ENCODE peak calls at places on chromosomes 11 and 22, in six cellular contexts. One of them, this sample, is unnamed.

GRCh38 chr11:112718483-112718882 is 242.7 kb upstream of the NCAM1 start:
- DNase-seq in HCT116: no peak
- DNase-seq in osteocyte: no peak
- DNase-seq in right atrium auricular region: no peak
- DNase-seq in pancreas: no peak
- DNase-seq in lower leg skin: no peak
- DNase-seq in this sample: no peak

GRCh38 chr22:48941903-48942625 is 885.6 kb downstream of the BRD1 start:
- DNase-seq in osteocyte: peak
- DNase-seq in lower leg skin: peak
- DNase-seq in HCT116: no peak
- DNase-seq in right atrium auricular region: peak
- DNase-seq in pancreas: no peak
- DNase-seq in this sample: no peak

GRCh38 chr11:19970944-19971343 is 189.3 kb downstream of the DBX1 start:
- DNase-seq in HCT116: no peak
- DNase-seq in pancreas: no peak
- DNase-seq in right atrium auricular region: no peak
- DNase-seq in osteocyte: no peak
- DNase-seq in lower leg skin: no peak
- DNase-seq in this sample: no peak

GRCh38 chr11:60739114-60739513 is 14.6 kb downstream of the MS4A18 start:
- DNase-seq in osteocyte: no peak
- DNase-seq in lower leg skin: no peak
- DNase-seq in right atrium auricular region: no peak
- DNase-seq in pancreas: no peak
- DNase-seq in HCT116: no peak
- DNase-seq in this sample: no peak

GRCh38 chr22:46576556-46577351 is 39.3 kb upstream of the CELSR1 start:
- DNase-seq in lower leg skin: no peak
- DNase-seq in right atrium auricular region: no peak
- DNase-seq in osteocyte: no peak
- DNase-seq in HCT116: no peak
- DNase-seq in pancreas: peak
- DNase-seq in this sample: no peak

GRCh38 chr11:130744804-130745203 is 171.5 kb downstream of the SNX19 start:
- DNase-seq in osteocyte: no peak
- DNase-seq in lower leg skin: no peak
- DNase-seq in right atrium auricular region: no peak
- DNase-seq in pancreas: no peak
- DNase-seq in HCT116: no peak
- DNase-seq in this sample: no peak

GRCh38 chr11:111285205-111286079 is 12.9 kb upstream of the POU2AF3 start:
- DNase-seq in HCT116: no peak
- DNase-seq in pancreas: no peak
- DNase-seq in lower leg skin: no peak
- DNase-seq in osteocyte: no peak
- DNase-seq in right atrium auricular region: no peak
- DNase-seq in this sample: no peak

GRCh38 chr11:94776351-94777321 is 8.5 kb downstream of the AMOTL1 start:
- DNase-seq in osteocyte: no peak
- DNase-seq in lower leg skin: peak
- DNase-seq in right atrium auricular region: no peak
- DNase-seq in pancreas: peak
- DNase-seq in HCT116: no peak
- DNase-seq in this sample: no peak

GRCh38 chr22:37880668-37881440 is 25.2 kb upstream of the MICALL1 start:
- DNase-seq in lower leg skin: no peak
- DNase-seq in HCT116: no peak
- DNase-seq in osteocyte: no peak
- DNase-seq in pancreas: no peak
- DNase-seq in right atrium auricular region: no peak
- DNase-seq in this sample: no peak

GRCh38 chr11:11661356-11662040 is 39.7 kb upstream of the GALNT18 start:
- DNase-seq in lower leg skin: no peak
- DNase-seq in osteocyte: no peak
- DNase-seq in HCT116: no peak
- DNase-seq in pancreas: no peak
- DNase-seq in right atrium auricular region: no peak
- DNase-seq in this sample: no peak

GRCh38 chr11:87030458-87031054 is 7.2 kb upstream of the TMEM135 start:
- DNase-seq in HCT116: no peak
- DNase-seq in lower leg skin: no peak
- DNase-seq in osteocyte: no peak
- DNase-seq in right atrium auricular region: no peak
- DNase-seq in pancreas: no peak
- DNase-seq in this sample: no peak

GRCh38 chr11:77592727-77593126 is 3.0 kb downstream of the AQP11 start:
- DNase-seq in osteocyte: no peak
- DNase-seq in HCT116: no peak
- DNase-seq in right atrium auricular region: no peak
- DNase-seq in lower leg skin: no peak
- DNase-seq in pancreas: no peak
- DNase-seq in this sample: no peak

GRCh38 chr22:28141614-28142013 is 222.6 kb upstream of the PITPNB start:
- DNase-seq in HCT116: no peak
- DNase-seq in right atrium auricular region: no peak
- DNase-seq in osteocyte: no peak
- DNase-seq in lower leg skin: no peak
- DNase-seq in pancreas: no peak
- DNase-seq in this sample: no peak

GRCh38 chr11:61061081-61061826 is 41.0 kb upstream of the CD5 start:
- DNase-seq in pancreas: no peak
- DNase-seq in lower leg skin: peak
- DNase-seq in osteocyte: no peak
- DNase-seq in right atrium auricular region: no peak
- DNase-seq in HCT116: peak
- DNase-seq in this sample: no peak

GRCh38 chr22:24247564-24248344 is 2.9 kb upstream of the GGT5 start:
- DNase-seq in pancreas: peak
- DNase-seq in HCT116: peak
- DNase-seq in osteocyte: peak
- DNase-seq in lower leg skin: peak
- DNase-seq in right atrium auricular region: peak
- DNase-seq in this sample: peak

GRCh38 chr11:115919341-115920086 is 415.3 kb upstream of the CADM1 start:
- DNase-seq in lower leg skin: no peak
- DNase-seq in right atrium auricular region: no peak
- DNase-seq in HCT116: no peak
- DNase-seq in osteocyte: no peak
- DNase-seq in pancreas: no peak
- DNase-seq in this sample: no peak

GRCh38 chr22:33274214-33274828 is 216.1 kb upstream of the SYN3 start:
- DNase-seq in lower leg skin: no peak
- DNase-seq in pancreas: no peak
- DNase-seq in osteocyte: no peak
- DNase-seq in HCT116: no peak
- DNase-seq in right atrium auricular region: no peak
- DNase-seq in this sample: no peak

GRCh38 chr22:19761500-19762314 is 1.1 kb downstream of the TBX1 start:
- DNase-seq in pancreas: no peak
- DNase-seq in HCT116: no peak
- DNase-seq in lower leg skin: no peak
- DNase-seq in osteocyte: no peak
- DNase-seq in right atrium auricular region: no peak
- DNase-seq in this sample: no peak

GRCh38 chr11:1876361-1877063 is 15.2 kb downstream of the PRR33 start:
- DNase-seq in lower leg skin: peak
- DNase-seq in pancreas: peak
- DNase-seq in right atrium auricular region: no peak
- DNase-seq in HCT116: no peak
- DNase-seq in osteocyte: no peak
- DNase-seq in this sample: no peak

GRCh38 chr11:93842461-93842860 is 8.0 kb downstream of the VSTM5 start:
- DNase-seq in lower leg skin: no peak
- DNase-seq in right atrium auricular region: no peak
- DNase-seq in pancreas: no peak
- DNase-seq in osteocyte: no peak
- DNase-seq in HCT116: peak
- DNase-seq in this sample: no peak

GRCh38 chr11:82848829-82849228 is 51.4 kb downstream of the PRCP start:
- DNase-seq in pancreas: no peak
- DNase-seq in osteocyte: no peak
- DNase-seq in HCT116: no peak
- DNase-seq in right atrium auricular region: no peak
- DNase-seq in lower leg skin: no peak
- DNase-seq in this sample: no peak

GRCh38 chr11:122267602-122268001 is 151.6 kb upstream of the BLID start:
- DNase-seq in HCT116: no peak
- DNase-seq in right atrium auricular region: no peak
- DNase-seq in lower leg skin: no peak
- DNase-seq in osteocyte: no peak
- DNase-seq in pancreas: no peak
- DNase-seq in this sample: no peak

GRCh38 chr22:41178425-41178975 is 26.6 kb upstream of the L3MBTL2 start:
- DNase-seq in lower leg skin: peak
- DNase-seq in pancreas: no peak
- DNase-seq in right atrium auricular region: no peak
- DNase-seq in osteocyte: peak
- DNase-seq in HCT116: no peak
- DNase-seq in this sample: no peak

GRCh38 chr11:86869966-86870570 is 69.7 kb downstream of the PRSS23 start:
- DNase-seq in HCT116: peak
- DNase-seq in right atrium auricular region: peak
- DNase-seq in pancreas: peak
- DNase-seq in lower leg skin: peak
- DNase-seq in osteocyte: no peak
- DNase-seq in this sample: peak

GRCh38 chr11:78633516-78634310 is 59.0 kb upstream of the NARS2 start:
- DNase-seq in pancreas: no peak
- DNase-seq in HCT116: no peak
- DNase-seq in osteocyte: peak
- DNase-seq in right atrium auricular region: no peak
- DNase-seq in lower leg skin: no peak
- DNase-seq in this sample: no peak

GRCh38 chr22:30205281-30206115 is 41.1 kb downstream of the LIF start:
- DNase-seq in right atrium auricular region: peak
- DNase-seq in lower leg skin: peak
- DNase-seq in HCT116: no peak
- DNase-seq in osteocyte: no peak
- DNase-seq in pancreas: no peak
- DNase-seq in this sample: peak

DNA sequence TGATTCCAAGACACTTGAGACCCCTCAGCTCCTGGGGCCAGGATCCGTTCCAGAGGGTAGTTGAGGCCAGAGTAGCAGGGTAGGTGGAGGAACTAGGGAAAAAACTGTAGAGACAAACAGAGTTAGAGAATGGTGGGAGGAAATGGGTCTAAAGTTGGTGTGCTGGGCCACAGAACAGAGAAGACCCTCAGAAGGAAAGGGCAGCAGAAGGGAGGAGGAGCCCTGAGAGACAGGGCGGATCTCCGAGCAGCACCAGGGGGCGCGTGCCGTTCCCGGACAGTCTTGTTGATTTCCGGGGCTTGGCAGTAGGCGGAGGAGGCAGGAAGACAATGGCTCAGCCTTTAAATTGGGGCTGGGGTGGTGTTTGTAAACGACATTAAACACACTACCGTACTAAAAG is 2.4 kb upstream of the CECR2 start:
- DNase-seq in HCT116: peak
- DNase-seq in osteocyte: no peak
- DNase-seq in lower leg skin: no peak
- DNase-seq in pancreas: no peak
- DNase-seq in right atrium auricular region: no peak
- DNase-seq in this sample: no peak
- TF ChIP-seq CTCF in HCT116: peak
- TF ChIP-seq CTCF in osteocyte: no peak
- TF ChIP-seq CTCF in lower leg skin: no peak
- TF ChIP-seq CTCF in pancreas: no peak
- TF ChIP-seq CTCF in right atrium auricular region: peak
- TF ChIP-seq CTCF in this sample: no peak

GRCh38 chr11:101914737-101915426 is at the start of gene CEP126:
- DNase-seq in pancreas: peak
- DNase-seq in right atrium auricular region: peak
- DNase-seq in lower leg skin: peak
- DNase-seq in HCT116: peak
- DNase-seq in osteocyte: peak
- DNase-seq in this sample: peak
- TF ChIP-seq CTCF in pancreas: no peak
- TF ChIP-seq CTCF in right atrium auricular region: peak
- TF ChIP-seq CTCF in lower leg skin: peak
- TF ChIP-seq CTCF in HCT116: no peak
- TF ChIP-seq CTCF in osteocyte: peak
- TF ChIP-seq CTCF in this sample: no peak

GRCh38 chr11:57390535-57390934 is at the start of gene PRG2:
- DNase-seq in HCT116: no peak
- DNase-seq in lower leg skin: no peak
- DNase-seq in right atrium auricular region: no peak
- DNase-seq in pancreas: no peak
- DNase-seq in osteocyte: no peak
- DNase-seq in this sample: no peak

GRCh38 chr11:57386178-57386945 is 4.1 kb downstream of the PRG2 start:
- DNase-seq in osteocyte: no peak
- DNase-seq in right atrium auricular region: no peak
- DNase-seq in HCT116: no peak
- DNase-seq in pancreas: no peak
- DNase-seq in lower leg skin: no peak
- DNase-seq in this sample: no peak

GRCh38 chr11:57391546-57391945 is 1.1 kb upstream of the PRG2 start:
- DNase-seq in pancreas: no peak
- DNase-seq in lower leg skin: no peak
- DNase-seq in osteocyte: no peak
- DNase-seq in HCT116: no peak
- DNase-seq in right atrium auricular region: no peak
- DNase-seq in this sample: no peak

GRCh38 chr11:57391111-57391510 is 661 bp upstream of the PRG2 start:
- DNase-seq in HCT116: no peak
- DNase-seq in right atrium auricular region: no peak
- DNase-seq in lower leg skin: no peak
- DNase-seq in pancreas: no peak
- DNase-seq in osteocyte: no peak
- DNase-seq in this sample: no peak

GRCh38 chr11:57387284-57388030 is 3.0 kb downstream of the PRG2 start:
- DNase-seq in lower leg skin: no peak
- DNase-seq in osteocyte: no peak
- DNase-seq in HCT116: no peak
- DNase-seq in pancreas: no peak
- DNase-seq in right atrium auricular region: no peak
- DNase-seq in this sample: no peak
- TF ChIP-seq CTCF in lower leg skin: no peak
- TF ChIP-seq CTCF in osteocyte: no peak
- TF ChIP-seq CTCF in HCT116: no peak
- TF ChIP-seq CTCF in pancreas: no peak
- TF ChIP-seq CTCF in right atrium auricular region: peak
- TF ChIP-seq CTCF in this sample: no peak

DNA sequence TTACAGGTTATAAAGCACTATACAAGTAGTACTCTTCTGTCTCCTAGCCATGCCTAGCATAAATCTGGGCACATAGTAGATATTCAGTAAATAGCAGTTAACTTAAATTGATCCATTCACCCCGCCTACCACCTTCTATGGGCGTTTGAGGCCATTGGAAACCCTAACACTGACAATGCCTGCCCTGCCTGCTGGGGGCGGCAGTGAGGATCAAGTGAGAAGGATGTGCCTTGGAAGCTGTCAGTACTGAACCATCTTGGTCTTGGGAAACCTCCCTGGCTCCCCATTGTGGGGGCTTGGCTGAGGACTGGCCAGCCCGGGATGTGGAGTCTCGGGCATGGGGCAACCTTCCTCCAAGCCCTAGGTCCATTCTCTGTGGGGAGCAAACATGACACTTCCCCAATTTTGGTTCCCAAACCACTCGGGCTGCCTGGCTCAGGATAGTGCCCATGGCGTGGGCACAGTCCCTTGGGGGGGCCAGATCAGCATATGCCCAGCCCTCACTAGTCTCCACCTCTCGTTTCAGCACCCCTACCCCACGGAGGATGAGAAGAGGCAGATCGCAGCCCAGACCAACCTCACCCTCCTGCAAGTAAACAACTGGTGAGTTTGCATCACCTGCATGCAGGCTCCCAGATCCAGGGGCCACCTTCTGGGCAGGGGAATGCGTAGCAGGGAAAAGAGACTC is 67.4 kb downstream of the FEZ1 start:
- DNase-seq in pancreas: no peak
- DNase-seq in osteocyte: no peak
- DNase-seq in HCT116: no peak
- DNase-seq in lower leg skin: peak
- DNase-seq in right atrium auricular region: no peak
- DNase-seq in this sample: no peak
- TF ChIP-seq CTCF in pancreas: no peak
- TF ChIP-seq CTCF in osteocyte: no peak
- TF ChIP-seq CTCF in HCT116: peak
- TF ChIP-seq CTCF in lower leg skin: no peak
- TF ChIP-seq CTCF in right atrium auricular region: no peak
- TF ChIP-seq CTCF in this sample: no peak